ENCODE peak calls at places on chromosomes 11 and 22, in nine cellular contexts. B is stimulated activated CD8-positive, alpha-beta memory T cell treated with anti-CD3 and anti-CD28 coated beads, Interleukin-4, amount 100 ng/mL, for 4 hours; T is NCI-H1417; N is coronary artery; G is fibroblast of pulmonary artery; U is CD8-positive, alpha-beta T cell; W is ELR; K is effector memory CD4-positive, alpha-beta T cell; V is SJSA1. M is an unnamed sample.

GRCh38 chr22:50612168-50612714 is 11.6 kb downstream of the MAPK8IP2 start:
- DNase-seq in V (no peak), W (no peak), N (no peak), T (no peak), U (no peak), B (no peak), G (no peak), K (no peak), M (no peak)

GRCh38 chr11:129021295-129021694 is 78.6 kb upstream of the TP53AIP1 start:
- DNase-seq in G (peak; percentile 11), V (no peak), W (no peak), T (no peak), K (no peak), B (no peak), U (no peak), N (no peak), M (no peak)

GRCh38 chr11:75577198-75577597 is 15.1 kb downstream of the SERPINH1 start:
- DNase-seq in T (no peak), G (no peak), N (no peak), K (peak; percentile 29), U (peak; percentile 50), V (no peak), W (peak; percentile 47), B (peak; percentile 32), M (peak; percentile 36)

GRCh38 chr11:57539342-57539741 is 1.9 kb downstream of the SMTNL1 start:
- DNase-seq in W (no peak), G (no peak), T (no peak), N (no peak), B (no peak), K (no peak), V (no peak), U (no peak), M (peak; percentile 36)

GRCh38 chr11:102312656-102313055 is 4.6 kb upstream of the BIRC3 start:
- DNase-seq in B (no peak), N (no peak), V (no peak), T (no peak), W (peak; percentile 40), K (no peak), G (peak; percentile 34), U (no peak), M (no peak)

GRCh38 chr22:37275622-37276021 is 6.7 kb upstream of the CYTH4 start:
- DNase-seq in K (no peak), G (no peak), B (no peak), W (no peak), V (no peak), N (no peak), T (no peak), U (no peak), M (no peak)

GRCh38 chr11:36258730-36259360 is 30.4 kb downstream of the COMMD9 start:
- DNase-seq in N (no peak), U (no peak), K (no peak), W (peak; percentile 79), B (no peak), T (no peak), V (peak; percentile 68), G (peak; percentile 86), M (peak; percentile 71)

GRCh38 chr11:61352038-61352437 is 9.6 kb downstream of the CYB561A3 start:
- DNase-seq in U (no peak), G (no peak), K (no peak), V (no peak), W (no peak), T (no peak), N (no peak), B (no peak), M (no peak)

GRCh38 chr22:50162391-50162956 is 8.1 kb upstream of the PANX2 start:
- DNase-seq in N (no peak), W (no peak), B (no peak), U (no peak), V (no peak), T (no peak), G (no peak), K (no peak), M (no peak)

GRCh38 chr11:68594123-68594522 is 90.2 kb upstream of the GAL start:
- DNase-seq in T (no peak), K (no peak), W (no peak), B (no peak), N (no peak), G (no peak), U (no peak), V (no peak), M (no peak)

GRCh38 chr11:1222491-1223345 is at the start of gene MUC5B:
- DNase-seq in U (no peak), K (no peak), W (no peak), N (no peak), V (no peak), T (no peak), G (no peak), B (no peak), M (no peak)

GRCh38 chr11:24598636-24599035 is 101.8 kb downstream of the LUZP2 start:
- DNase-seq in K (no peak), G (peak; percentile 53), N (no peak), B (no peak), V (no peak), U (no peak), W (no peak), T (no peak), M (no peak)

GRCh38 chr22:46370584-46371373 is 35.3 kb downstream of the TRMU start:
- DNase-seq in U (peak; percentile 43), K (peak; percentile 50), B (no peak), W (no peak), T (no peak), G (no peak), V (no peak), N (no peak), M (no peak)

GRCh38 chr11:250274-250673 is 13.5 kb downstream of the PSMD13 start:
- DNase-seq in B (no peak), K (no peak), G (no peak), T (no peak), U (no peak), W (no peak), V (no peak), N (no peak), M (no peak)

GRCh38 chr22:24427500-24428164 is at the start of gene ADORA2A:
- DNase-seq in V (no peak), G (no peak), T (no peak), N (no peak), K (peak; percentile 78), B (peak; percentile 70), U (peak; percentile 81), W (no peak), M (no peak)

GRCh38 chr22:24473278-24473677 is 21.9 kb upstream of the UPB1 start:
- DNase-seq in N (no peak), G (no peak), U (no peak), T (no peak), V (no peak), K (no peak), B (no peak), W (no peak), M (no peak)

GRCh38 chr11:106983251-106983650 is 35.0 kb downstream of the GUCY1A2 start:
- DNase-seq in V (no peak), W (no peak), K (no peak), T (no peak), B (no peak), U (no peak), N (no peak), G (no peak), M (no peak)

GRCh38 chr11:69893631-69894030 is 74.4 kb upstream of the FGF3 start:
- DNase-seq in U (no peak), W (no peak), N (no peak), G (no peak), K (no peak), T (no peak), B (no peak), V (no peak), M (no peak)

GRCh38 chr11:113446112-113446511 is 29.1 kb downstream of the DRD2 start:
- DNase-seq in K (no peak), W (peak; percentile 41), U (no peak), G (peak; percentile 57), B (no peak), V (no peak), N (no peak), T (no peak), M (peak; percentile 3)

GRCh38 chr22:23419931-23420330 is 160.2 kb downstream of the IGLL1 start:
- DNase-seq in W (no peak), V (no peak), N (no peak), T (no peak), B (no peak), K (no peak), U (no peak), G (no peak), M (no peak)

GRCh38 chr11:10550503-10550902 is 9.5 kb upstream of the RNF141 start:
- DNase-seq in W (peak; percentile 82), N (no peak), T (no peak), B (no peak), G (peak; percentile 17), U (no peak), K (no peak), V (no peak), M (peak; percentile 73)

GRCh38 chr11:35237345-35237744 is 98.4 kb downstream of the CD44 start:
- DNase-seq in K (no peak), U (no peak), V (no peak), N (no peak), B (no peak), W (no peak), T (no peak), G (no peak), M (no peak)